ENCODE peak calls at places on chromosomes 4 and X, in eight cellular contexts. L, S, U, A, J, D, P and Q are unnamed samples.

GRCh38 chr4:112509243-112510190 is 6.5 kb downstream of the NEUROG2 start:
- DNase-seq in L (no peak), S (no peak), U (no peak), A (peak; percentile 11), J (peak; percentile 19), D (peak; percentile 73), P (no peak), Q (no peak)

GRCh38 chr4:119041951-119042560 is 93.6 kb upstream of the MYOZ2 start:
- DNase-seq in L (peak; percentile 81), S (no peak), U (peak; percentile 78), A (peak; percentile 49), J (peak; percentile 66), D (peak; percentile 76), P (peak; percentile 60), Q (peak; percentile 80)

GRCh38 chr4:54657194-54657555 is 582 bp upstream of the KIT start:
- DNase-seq in L (no peak), S (no peak), U (peak; percentile 8), A (no peak), J (no peak), D (peak; percentile 42), P (no peak), Q (no peak)

GRCh38 chrX:1385824-1386223 is 6.1 kb downstream of the SLC25A6 start:
- DNase-seq in L (no peak), S (no peak), U (no peak), A (no peak), J (no peak), D (no peak), P (no peak), Q (no peak)

GRCh38 chr4:143356493-143356892 is 19.8 kb downstream of the GAB1 start:
- DNase-seq in L (no peak), S (no peak), U (no peak), A (no peak), J (no peak), D (no peak), P (no peak), Q (no peak)

GRCh38 chr4:173807347-173807746 is 277.3 kb upstream of the HAND2 start:
- DNase-seq in L (no peak), S (peak; percentile 7), U (no peak), A (no peak), J (no peak), D (no peak), P (no peak), Q (peak; percentile 26)

GRCh38 chrX:71911023-71911730 is 532 bp downstream of the NHSL2 start:
- DNase-seq in L (peak; percentile 35), S (peak; percentile 15), U (peak; percentile 71), A (no peak), J (peak; percentile 24), D (peak; percentile 83), P (no peak), Q (no peak)

GRCh38 chrX:16587776-16588175 is 62.2 kb upstream of the S100G start:
- DNase-seq in L (no peak), S (no peak), U (no peak), A (no peak), J (peak; percentile 18), D (no peak), P (no peak), Q (no peak)

GRCh38 chr4:115219862-115220261 is 106.4 kb upstream of the NDST4 start:
- DNase-seq in L (no peak), S (no peak), U (no peak), A (no peak), J (no peak), D (no peak), P (no peak), Q (no peak)

GRCh38 chr4:68299492-68300457 is 50.1 kb downstream of the YTHDC1 start:
- DNase-seq in L (no peak), S (no peak), U (no peak), A (no peak), J (no peak), D (no peak), P (no peak), Q (no peak)

GRCh38 chrX:100994352-100995281 is 25.1 kb downstream of the ARL13A start:
- DNase-seq in L (peak; percentile 57), S (no peak), U (no peak), A (peak; percentile 40), J (peak; percentile 56), D (no peak), P (peak; percentile 32), Q (no peak)

GRCh38 chr4:86834901-86835300 is 14.3 kb downstream of the SLC10A6 start:
- DNase-seq in L (peak; percentile 89), S (no peak), U (no peak), A (peak; percentile 86), J (peak; percentile 86), D (no peak), P (peak; percentile 38), Q (no peak)

GRCh38 chr4:45004847-45005565 is 278.6 kb upstream of the GNPDA2 start:
- DNase-seq in L (peak; percentile 30), S (no peak), U (no peak), A (peak; percentile 5), J (peak; percentile 8), D (no peak), P (no peak), Q (no peak)

GRCh38 chr4:34619531-34620109 is 1624.7 kb downstream of the ARAP2 start:
- DNase-seq in L (peak; percentile 77), S (no peak), U (no peak), A (no peak), J (no peak), D (no peak), P (no peak), Q (no peak)

GRCh38 chr4:133162941-133163340 is 13.8 kb downstream of the PCDH10 start:
- DNase-seq in L (no peak), S (no peak), U (no peak), A (no peak), J (peak; percentile 46), D (no peak), P (no peak), Q (no peak)

GRCh38 chr4:107269175-107269574 is 233.1 kb upstream of the DKK2 start:
- DNase-seq in L (no peak), S (no peak), U (no peak), A (no peak), J (no peak), D (no peak), P (no peak), Q (no peak)

GRCh38 chr4:110614173-110614948 is 8.5 kb downstream of the PITX2 start:
- DNase-seq in L (peak; percentile 52), S (no peak), U (no peak), A (no peak), J (no peak), D (peak; percentile 69), P (no peak), Q (no peak)

GRCh38 chrX:130084651-130085237 is 25.6 kb downstream of the ELF4 start:
- DNase-seq in L (no peak), S (no peak), U (no peak), A (no peak), J (no peak), D (no peak), P (no peak), Q (no peak)

GRCh38 chrX:130083656-130084382 is 26.5 kb downstream of the ELF4 start:
- DNase-seq in L (no peak), S (no peak), U (no peak), A (no peak), J (no peak), D (no peak), P (no peak), Q (no peak)

GRCh38 chrX:130085551-130085986 is 24.7 kb downstream of the ELF4 start:
- DNase-seq in L (peak; percentile 52), S (no peak), U (no peak), A (no peak), J (peak; percentile 21), D (no peak), P (no peak), Q (no peak)

GRCh38 chrX:130083107-130083490 is 27.2 kb downstream of the ELF4 start:
- DNase-seq in L (no peak), S (no peak), U (no peak), A (no peak), J (no peak), D (peak; percentile 14), P (no peak), Q (no peak)

GRCh38 chrX:130086414-130087207 is 23.7 kb downstream of the ELF4 start:
- DNase-seq in L (no peak), S (no peak), U (no peak), A (no peak), J (no peak), D (no peak), P (no peak), Q (no peak)
- H3K27me3 ChIP-seq in L (peaks cover 4% of the 10 kb centered on the region), S (no peaks in the 10 kb centered on the region), U (no peaks in the 10 kb centered on the region), A (no peaks in the 10 kb centered on the region), J (no peaks in the 10 kb centered on the region), D (no peaks in the 10 kb centered on the region), P (no peaks in the 10 kb centered on the region), Q (no peaks in the 10 kb centered on the region)

DNA sequence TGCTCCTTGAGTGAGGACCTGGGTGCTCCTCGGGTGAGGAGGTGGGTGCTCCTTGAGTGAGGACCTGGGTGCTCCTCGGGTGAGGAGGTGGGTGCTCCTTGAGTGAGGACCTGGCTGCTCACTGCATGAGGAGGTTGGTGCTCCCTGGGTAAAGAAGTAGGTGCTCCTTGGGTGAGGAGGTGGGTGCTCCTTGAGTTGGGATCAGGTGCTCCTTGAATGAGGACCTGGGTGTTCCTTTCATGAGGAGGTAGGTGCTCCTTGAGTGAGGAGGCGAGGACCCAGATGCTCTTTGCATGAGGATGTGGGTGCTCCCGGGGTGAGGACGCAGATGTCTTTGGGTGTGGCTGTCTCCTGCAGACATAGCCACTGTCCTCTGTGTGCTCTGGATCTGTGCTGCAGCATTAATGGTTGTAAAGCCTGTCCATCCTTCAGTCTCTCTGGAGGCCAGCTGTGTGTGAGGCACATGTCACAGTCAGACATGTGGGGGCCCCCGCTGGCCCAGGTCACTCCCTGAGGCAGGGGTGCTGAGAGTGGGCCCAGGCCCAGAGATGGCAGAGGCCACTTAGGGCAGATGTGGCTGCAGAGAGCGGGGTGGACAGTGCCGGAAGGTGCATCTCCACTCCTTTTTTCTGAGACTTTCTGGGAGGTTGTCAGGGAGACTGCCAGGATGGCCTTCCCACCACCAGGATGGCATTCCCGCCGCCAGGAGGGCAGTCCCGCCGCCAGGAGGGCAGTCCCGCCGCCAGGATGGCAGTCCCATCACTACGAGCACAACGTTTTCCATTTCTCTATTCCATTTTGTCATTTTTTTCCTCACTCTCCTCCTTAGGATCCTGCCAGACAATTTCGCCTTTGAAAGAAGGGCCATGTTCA is 101.8 kb downstream of the HMX1 start:
- DNase-seq in L (no peak), S (no peak), U (no peak), A (no peak), J (no peak), D (no peak), P (no peak), Q (no peak)
- H3K27me3 ChIP-seq in L (peaks cover 7% of the 10 kb centered on the region), S (peaks cover 49% of the 10 kb centered on the region), U (no peaks in the 10 kb centered on the region), A (no peaks in the 10 kb centered on the region), J (no peaks in the 10 kb centered on the region), D (no peaks in the 10 kb centered on the region), P (no peaks in the 10 kb centered on the region), Q (no peaks in the 10 kb centered on the region)

DNA sequence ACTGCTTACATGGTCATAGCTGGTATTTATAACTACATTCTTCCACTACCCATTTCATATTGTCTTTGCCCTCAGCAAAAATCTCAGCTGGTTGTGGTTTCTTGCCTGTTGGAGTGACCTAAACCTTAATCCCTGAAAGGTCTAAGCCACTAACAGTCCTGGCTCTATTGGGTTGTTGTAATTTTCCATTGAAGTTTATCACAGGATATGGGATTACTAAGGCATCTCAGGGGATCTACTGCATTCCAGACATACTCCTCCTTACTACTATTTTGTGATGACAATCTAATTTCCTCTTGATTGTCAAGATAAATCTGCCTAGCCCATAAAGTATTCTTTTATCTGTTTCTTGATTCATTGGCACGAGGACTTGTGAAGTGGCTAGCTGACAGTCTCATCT is 6.2 kb upstream of the OSTC start:
- DNase-seq in L (peak; percentile 25), S (no peak), U (no peak), A (peak; percentile 33), J (peak; percentile 54), D (no peak), P (no peak), Q (no peak)
- H3K27me3 ChIP-seq in L (no peaks in the 10 kb centered on the region), S (no peaks in the 10 kb centered on the region), U (no peaks in the 10 kb centered on the region), A (no peaks in the 10 kb centered on the region), J (no peaks in the 10 kb centered on the region), D (no peaks in the 10 kb centered on the region), P (no peaks in the 10 kb centered on the region), Q (no peaks in the 10 kb centered on the region)

GRCh38 chrX:113868169-113868568 is 715.7 kb upstream of the HTR2C start:
- DNase-seq in L (peak; percentile 34), S (no peak), U (peak; percentile 50), A (no peak), J (peak; percentile 0), D (no peak), P (no peak), Q (no peak)
- H3K27me3 ChIP-seq in L (peaks cover 14% of the 10 kb centered on the region), S (no peaks in the 10 kb centered on the region), U (no peaks in the 10 kb centered on the region), A (no peaks in the 10 kb centered on the region), J (no peaks in the 10 kb centered on the region), D (no peaks in the 10 kb centered on the region), P (no peaks in the 10 kb centered on the region), Q (no peaks in the 10 kb centered on the region)